ENCODE peak calls at places on chromosome 4, in five cellular contexts. One of them, this sample, is unnamed.

GRCh38 chr4:61532324-61532723 is 332.2 kb downstream of the ADGRL3 start:
- DNase-seq in NCI-H2029: peak
- DNase-seq in astrocyte of the hippocampus: no peak
- DNase-seq in stimulated activated CD8-positive, alpha-beta memory T cell treated with anti-CD3 and anti-CD28 coated beads, Interleukin-7, amount 100 ng/mL, for 24 hours: no peak
- DNase-seq in transverse colon: no peak
- DNase-seq in this sample: no peak

GRCh38 chr4:71498002-71498401 is 159.2 kb downstream of the SLC4A4 start:
- DNase-seq in NCI-H2029: peak
- DNase-seq in astrocyte of the hippocampus: no peak
- DNase-seq in stimulated activated CD8-positive, alpha-beta memory T cell treated with anti-CD3 and anti-CD28 coated beads, Interleukin-7, amount 100 ng/mL, for 24 hours: no peak
- DNase-seq in transverse colon: no peak
- DNase-seq in this sample: no peak

GRCh38 chr4:123121241-123121907 is 199.0 kb upstream of the NUDT6 start:
- DNase-seq in NCI-H2029: no peak
- DNase-seq in astrocyte of the hippocampus: no peak
- DNase-seq in stimulated activated CD8-positive, alpha-beta memory T cell treated with anti-CD3 and anti-CD28 coated beads, Interleukin-7, amount 100 ng/mL, for 24 hours: no peak
- DNase-seq in transverse colon: no peak
- DNase-seq in this sample: no peak

GRCh38 chr4:143358923-143359694 is 22.4 kb downstream of the GAB1 start:
- DNase-seq in NCI-H2029: no peak
- DNase-seq in astrocyte of the hippocampus: no peak
- DNase-seq in stimulated activated CD8-positive, alpha-beta memory T cell treated with anti-CD3 and anti-CD28 coated beads, Interleukin-7, amount 100 ng/mL, for 24 hours: no peak
- DNase-seq in transverse colon: peak
- DNase-seq in this sample: no peak

GRCh38 chr4:38128478-38129451 is 168.6 kb downstream of the PTTG2 start:
- DNase-seq in NCI-H2029: no peak
- DNase-seq in astrocyte of the hippocampus: no peak
- DNase-seq in stimulated activated CD8-positive, alpha-beta memory T cell treated with anti-CD3 and anti-CD28 coated beads, Interleukin-7, amount 100 ng/mL, for 24 hours: peak
- DNase-seq in transverse colon: peak
- DNase-seq in this sample: peak

GRCh38 chr4:130849985-130850632 is 1754.2 kb downstream of the C4orf33 start:
- DNase-seq in NCI-H2029: no peak
- DNase-seq in astrocyte of the hippocampus: peak
- DNase-seq in stimulated activated CD8-positive, alpha-beta memory T cell treated with anti-CD3 and anti-CD28 coated beads, Interleukin-7, amount 100 ng/mL, for 24 hours: no peak
- DNase-seq in transverse colon: peak
- DNase-seq in this sample: no peak

GRCh38 chr4:73311428-73311827 is 52.8 kb upstream of the ANKRD17 start:
- DNase-seq in NCI-H2029: peak
- DNase-seq in astrocyte of the hippocampus: peak
- DNase-seq in stimulated activated CD8-positive, alpha-beta memory T cell treated with anti-CD3 and anti-CD28 coated beads, Interleukin-7, amount 100 ng/mL, for 24 hours: no peak
- DNase-seq in transverse colon: no peak
- DNase-seq in this sample: no peak

GRCh38 chr4:119118397-119118796 is 17.2 kb upstream of the MYOZ2 start:
- DNase-seq in NCI-H2029: no peak
- DNase-seq in astrocyte of the hippocampus: no peak
- DNase-seq in stimulated activated CD8-positive, alpha-beta memory T cell treated with anti-CD3 and anti-CD28 coated beads, Interleukin-7, amount 100 ng/mL, for 24 hours: no peak
- DNase-seq in transverse colon: no peak
- DNase-seq in this sample: no peak

GRCh38 chr4:26822546-26822945 is 38.1 kb upstream of the STIM2 start:
- DNase-seq in NCI-H2029: no peak
- DNase-seq in astrocyte of the hippocampus: no peak
- DNase-seq in stimulated activated CD8-positive, alpha-beta memory T cell treated with anti-CD3 and anti-CD28 coated beads, Interleukin-7, amount 100 ng/mL, for 24 hours: no peak
- DNase-seq in transverse colon: no peak
- DNase-seq in this sample: no peak

GRCh38 chr4:174709531-174709930 is 119.5 kb downstream of the GLRA3 start:
- DNase-seq in NCI-H2029: no peak
- DNase-seq in astrocyte of the hippocampus: no peak
- DNase-seq in stimulated activated CD8-positive, alpha-beta memory T cell treated with anti-CD3 and anti-CD28 coated beads, Interleukin-7, amount 100 ng/mL, for 24 hours: no peak
- DNase-seq in transverse colon: no peak
- DNase-seq in this sample: no peak

GRCh38 chr4:112403072-112403945 is 106.1 kb downstream of the ALPK1 start:
- DNase-seq in NCI-H2029: no peak
- DNase-seq in astrocyte of the hippocampus: peak
- DNase-seq in stimulated activated CD8-positive, alpha-beta memory T cell treated with anti-CD3 and anti-CD28 coated beads, Interleukin-7, amount 100 ng/mL, for 24 hours: no peak
- DNase-seq in transverse colon: no peak
- DNase-seq in this sample: no peak

GRCh38 chr4:165684177-165684870 is 188.7 kb upstream of the TLL1 start:
- DNase-seq in NCI-H2029: no peak
- DNase-seq in astrocyte of the hippocampus: peak
- DNase-seq in stimulated activated CD8-positive, alpha-beta memory T cell treated with anti-CD3 and anti-CD28 coated beads, Interleukin-7, amount 100 ng/mL, for 24 hours: no peak
- DNase-seq in transverse colon: no peak
- DNase-seq in this sample: no peak

GRCh38 chr4:119897260-119897659 is 169.4 kb downstream of the MAD2L1 start:
- DNase-seq in NCI-H2029: no peak
- DNase-seq in astrocyte of the hippocampus: no peak
- DNase-seq in stimulated activated CD8-positive, alpha-beta memory T cell treated with anti-CD3 and anti-CD28 coated beads, Interleukin-7, amount 100 ng/mL, for 24 hours: no peak
- DNase-seq in transverse colon: no peak
- DNase-seq in this sample: no peak